ENCODE peak calls at places on chromosomes 6 and 20, in four cellular contexts. L is WTC11, P is K562, H is HepG2. W is an unnamed sample.
A peak's percentile ranks its signal among the peaks of the same experiment; 100 is the strongest.

GRCh38 chr6:37279366-37280134 is 21.6 kb upstream of the TMEM217 start:
- DNase-seq in L (no peak), P (no peak), H (no peak), W (no peak)

GRCh38 chr20:42938486-42939205 is 251.1 kb downstream of the PTPRT start:
- DNase-seq in P (no peak), L (no peak), H (no peak), W (no peak)

GRCh38 chr6:132464538-132465256 is 48.2 kb downstream of the STX7 start:
- DNase-seq in L (no peak), H (peak; percentile 32), P (no peak), W (no peak)

GRCh38 chr6:13268914-13269532 is 59.3 kb downstream of the TBC1D7 start:
- DNase-seq in H (peak; percentile 43), P (no peak), L (no peak), W (no peak)

GRCh38 chr6:107032051-107032450 is 4.1 kb downstream of the MTRES1 start:
- DNase-seq in P (no peak), H (no peak), L (no peak), W (no peak)

GRCh38 chr20:10532351-10532750 is 97.2 kb downstream of the SLX4IP start:
- DNase-seq in P (no peak), H (no peak), L (no peak), W (no peak)

GRCh38 chr6:106448000-106448426 is 87.5 kb downstream of the CRYBG1 start:
- DNase-seq in H (no peak), P (no peak), L (no peak), W (no peak)

GRCh38 chr6:107369493-107369892 is 89.9 kb downstream of the PDSS2 start:
- DNase-seq in H (no peak), L (no peak), P (no peak), W (no peak)

GRCh38 chr6:135837735-135838449 is 13.6 kb upstream of the PDE7B start:
- DNase-seq in P (no peak), L (no peak), H (no peak), W (no peak)

GRCh38 chr6:42380208-42380979 is 71.3 kb downstream of the TRERF1 start:
- DNase-seq in P (no peak), H (no peak), L (no peak), W (no peak)

GRCh38 chr20:11067359-11067758 is 393.6 kb upstream of the JAG1 start:
- DNase-seq in H (no peak), P (no peak), L (no peak), W (no peak)

GRCh38 chr20:57662313-57663240 is 42.4 kb upstream of the ZBP1 start:
- DNase-seq in H (no peak), L (peak; percentile 41), P (no peak), W (peak; percentile 33)

GRCh38 chr20:25749667-25750066 is 53.0 kb upstream of the ZNF337 start:
- DNase-seq in P (no peak), H (no peak), L (no peak), W (no peak)

GRCh38 chr6:146289816-146290588 is 253.6 kb upstream of the RAB32 start:
- DNase-seq in H (no peak), P (no peak), L (no peak), W (no peak)

GRCh38 chr6:151958332-151958731 is 150.8 kb downstream of the ESR1 start:
- DNase-seq in P (no peak), L (no peak), H (no peak), W (no peak)

GRCh38 chr6:47146426-47147174 is 104.5 kb upstream of the ADGRF1 start:
- DNase-seq in L (no peak), H (no peak), P (no peak), W (no peak)

GRCh38 chr6:49849121-49849907 is 17.0 kb downstream of the CRISP1 start:
- DNase-seq in H (peak; percentile 64), P (peak; percentile 66), L (no peak), W (peak; percentile 15)

GRCh38 chr20:31720486-31721407 is 1.9 kb downstream of the BCL2L1 start:
- DNase-seq in P (peak; percentile 3), L (no peak), H (peak; percentile 94), W (no peak)

GRCh38 chr20:16061394-16061793 is 511.9 kb downstream of the KIF16B start:
- DNase-seq in L (no peak), P (no peak), H (no peak), W (no peak)

GRCh38 chr6:72418495-72418894 is 203.4 kb upstream of the KCNQ5 start:
- DNase-seq in P (no peak), L (no peak), H (no peak), W (no peak)

GRCh38 chr20:55415567-55416142 is 589.7 kb downstream of the CBLN4 start:
- DNase-seq in L (no peak), P (no peak), H (peak; percentile 21), W (peak; percentile 45)

GRCh38 chr20:46324960-46325703 is 16.8 kb upstream of the CDH22 start:
- DNase-seq in L (peak; percentile 62), H (peak; percentile 69), P (peak; percentile 57), W (peak; percentile 71)

GRCh38 chr20:12068146-12068545 is 150.5 kb downstream of the BTBD3 start:
- DNase-seq in P (no peak), L (no peak), H (no peak), W (no peak)

GRCh38 chr20:3889489-3890409 is 562 bp downstream of the PANK2 start:
- DNase-seq in H (peak; percentile 33), P (peak; percentile 65), L (peak; percentile 26), W (peak; percentile 81)

GRCh38 chr6:56573142-56573541 is 69.5 kb downstream of the DST start:
- DNase-seq in L (no peak), H (no peak), P (no peak), W (peak; percentile 42)

GRCh38 chr6:158150701-158151100 is 17.4 kb downstream of the SERAC1 start:
- DNase-seq in P (no peak), H (no peak), L (no peak), W (no peak)

GRCh38 chr6:167295495-167296292 is 4.6 kb downstream of the UNC93A start:
- DNase-seq in P (no peak), H (no peak), L (no peak), W (no peak)

GRCh38 chr6:167293088-167293589 is 2.0 kb downstream of the UNC93A start:
- DNase-seq in P (no peak), L (no peak), H (no peak), W (no peak)

GRCh38 chr6:167293590-167294091 is 2.5 kb downstream of the UNC93A start:
- DNase-seq in P (no peak), L (no peak), H (no peak), W (no peak)

GRCh38 chr6:167294651-167295494 is 3.8 kb downstream of the UNC93A start:
- DNase-seq in L (no peak), H (no peak), P (no peak), W (no peak)

GRCh38 chr6:167294241-167294640 is 3.1 kb downstream of the UNC93A start:
- DNase-seq in L (no peak), P (no peak), H (no peak), W (no peak)
- TF ChIP-seq FOXJ3 in L (no peak), P (no peak), H (no peak), W (no peak)

GRCh38 chr6:155121699-155122098 is 126.6 kb downstream of the TIAM2 start:
- DNase-seq in L (peak; percentile 52), H (no peak), P (no peak), W (peak; percentile 63)
- TF ChIP-seq FOXJ3 in L (no peak), H (no peak), P (no peak), W (no peak)

GRCh38 chr6:19554356-19555225 is 282.6 kb upstream of the ID4 start:
- DNase-seq in L (no peak), P (no peak), H (no peak), W (no peak)
- TF ChIP-seq FOXJ3 in L (no peak), P (no peak), H (no peak), W (no peak)

GRCh38 chr6:48311301-48311700 is 200.3 kb upstream of the PTCHD4 start:
- DNase-seq in L (no peak), H (no peak), P (no peak), W (no peak)

GRCh38 chr6:48318670-48319069 is 207.7 kb upstream of the PTCHD4 start:
- DNase-seq in H (no peak), L (no peak), P (no peak), W (no peak)

GRCh38 chr6:48315051-48315719 is 204.2 kb upstream of the PTCHD4 start:
- DNase-seq in P (no peak), H (no peak), L (no peak), W (no peak)

DNA sequence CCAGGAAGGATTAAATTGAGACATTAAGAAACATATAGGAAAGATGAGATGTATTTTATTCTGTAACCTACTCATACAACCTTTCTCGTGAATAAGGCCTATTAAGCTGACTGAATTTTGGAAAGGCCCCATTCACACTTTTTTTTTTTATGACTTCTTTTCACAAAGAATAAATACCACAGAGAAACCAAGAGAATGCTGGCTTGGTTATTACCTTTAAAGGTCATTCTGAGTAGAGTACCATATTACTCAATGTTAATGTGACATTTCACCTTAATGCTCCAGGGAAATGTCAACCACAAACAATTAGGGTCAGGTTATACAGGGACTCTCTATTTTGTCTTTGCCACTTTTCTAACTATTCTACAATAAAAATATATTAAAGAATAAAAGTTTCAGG is 204.9 kb upstream of the PTCHD4 start:
- DNase-seq in L (no peak), P (no peak), H (no peak), W (no peak)
- TF ChIP-seq FOXJ3 in L (no peak), P (no peak), H (no peak), W (no peak)

GRCh38 chr6:31651602-31652191 is 764 bp downstream of the BAG6 start:
- DNase-seq in L (peak; percentile 67), P (peak; percentile 90), H (peak; percentile 89), W (peak; percentile 80)
- TF ChIP-seq FOXJ3 in L (no peak), P (no peak), H (no peak), W (no peak)

DNA sequence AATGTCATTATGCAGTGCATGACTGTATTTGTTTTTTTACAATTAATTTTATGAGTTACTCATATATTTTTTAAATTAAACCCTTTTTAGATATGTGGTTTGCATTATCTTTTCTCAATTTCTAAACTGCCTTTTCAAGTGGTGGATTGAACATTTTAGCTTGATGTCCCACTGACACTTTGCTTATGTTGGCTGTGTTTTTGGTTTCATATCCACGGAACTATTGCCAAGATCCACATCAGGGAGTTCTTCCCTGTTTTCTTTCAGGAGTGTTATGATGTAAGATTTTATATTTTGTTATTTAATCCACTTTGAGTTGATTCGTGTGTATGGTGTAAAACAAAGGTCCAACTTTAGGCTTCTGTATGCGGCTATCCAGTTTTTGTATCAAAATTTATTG is 1144.9 kb upstream of the EYS start:
- DNase-seq in P (no peak), H (no peak), L (no peak), W (no peak)
- TF ChIP-seq FOXJ3 in P (no peak), H (no peak), L (no peak), W (no peak)

DNA sequence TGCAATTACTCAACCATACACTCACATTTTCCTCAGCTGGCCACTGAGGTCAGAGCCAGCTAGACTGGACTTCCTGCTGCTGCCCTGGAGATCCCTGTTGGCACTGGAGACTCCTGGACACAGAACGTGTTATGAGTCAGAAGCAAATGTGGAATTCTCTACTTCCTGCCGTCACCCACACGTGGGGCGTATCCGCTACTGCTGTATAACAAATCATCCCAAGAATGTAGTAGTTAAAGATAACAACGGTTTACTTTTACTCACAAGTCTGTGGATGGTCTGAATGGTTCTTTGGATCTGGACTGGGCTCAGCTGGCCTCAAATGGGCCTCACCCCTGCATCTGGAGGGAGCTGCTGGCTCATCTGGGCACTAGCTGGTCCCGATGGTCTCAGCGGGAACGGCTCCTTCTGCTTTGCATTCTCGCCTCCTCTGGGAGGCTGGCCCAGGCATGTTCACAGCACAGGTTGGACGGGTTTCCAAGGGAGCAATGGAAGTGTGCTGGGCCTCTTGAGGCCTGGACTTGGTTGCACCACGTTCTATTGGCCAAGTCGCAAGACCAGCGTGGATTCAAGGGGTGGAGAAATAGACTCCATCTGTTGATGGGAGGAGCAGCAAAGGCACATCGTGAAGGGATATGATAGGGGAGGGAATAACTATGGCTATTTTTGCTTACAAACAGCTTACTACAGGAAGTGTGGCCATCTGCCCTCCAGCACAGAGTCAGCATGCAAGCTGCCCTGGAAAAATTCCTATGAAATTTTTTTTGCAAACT is 118.5 kb downstream of the SNX5 start:
- DNase-seq in H (peak; percentile 62), L (no peak), P (no peak), W (no peak)
- TF ChIP-seq FOXJ3 in H (no peak), L (no peak), P (no peak), W (no peak)